ENCODE peak calls at places on chromosomes 5 and 9, in six cellular contexts. U, P, L, K, O and W are unnamed samples.

GRCh38 chr5:72515211-72515610 is 8.0 kb upstream of the ZNF366 start:
- DNase-seq in U (no peak), P (no peak), L (no peak), K (no peak), O (no peak), W (no peak)

GRCh38 chr9:126704157-126704941 is 90.6 kb downstream of the LMX1B start:
- DNase-seq in U (no peak), P (peak), L (peak), K (no peak), O (peak), W (no peak)

GRCh38 chr9:89667730-89668129 is 62.9 kb downstream of the GADD45G start:
- DNase-seq in U (peak), P (no peak), L (no peak), K (no peak), O (peak), W (peak)

GRCh38 chr5:130471-131175 is 38.7 kb downstream of the PLEKHG4B start:
- DNase-seq in U (no peak), P (no peak), L (no peak), K (no peak), O (no peak), W (no peak)

GRCh38 chr5:54861212-54861894 is 124.0 kb downstream of the ESM1 start:
- DNase-seq in U (no peak), P (no peak), L (no peak), K (no peak), O (no peak), W (no peak)

GRCh38 chr5:156532921-156533320 is 206.0 kb downstream of the SGCD start:
- DNase-seq in U (no peak), P (no peak), L (no peak), K (no peak), O (no peak), W (no peak)

GRCh38 chr5:150523472-150524350 is 15.8 kb downstream of the NDST1 start:
- DNase-seq in U (no peak), P (no peak), L (peak), K (no peak), O (no peak), W (peak)

GRCh38 chr9:112037281-112038016 is 137.6 kb downstream of the SUSD1 start:
- DNase-seq in U (no peak), P (no peak), L (no peak), K (no peak), O (no peak), W (peak)

GRCh38 chr5:150583541-150584225 is 56.8 kb upstream of the SYNPO start:
- DNase-seq in U (no peak), P (no peak), L (no peak), K (no peak), O (no peak), W (no peak)

GRCh38 chr5:98168862-98169261 is 604.6 kb upstream of the RGMB start:
- DNase-seq in U (no peak), P (no peak), L (no peak), K (no peak), O (no peak), W (no peak)

GRCh38 chr5:156758012-156758791 is 91.9 kb upstream of the PPP1R2B start:
- DNase-seq in U (no peak), P (no peak), L (no peak), K (no peak), O (no peak), W (no peak)

GRCh38 chr9:2157277-2158105 is 142.3 kb downstream of the SMARCA2 start:
- DNase-seq in U (peak), P (no peak), L (peak), K (no peak), O (peak), W (peak)

GRCh38 chr5:173094012-173094661 is 38.0 kb downstream of the CREBRF start:
- DNase-seq in U (no peak), P (no peak), L (peak), K (no peak), O (no peak), W (no peak)

GRCh38 chr5:142426676-142427364 is 102.0 kb upstream of the SPRY4 start:
- DNase-seq in U (no peak), P (no peak), L (peak), K (no peak), O (no peak), W (no peak)

GRCh38 chr9:107465467-107466451 is 23.8 kb downstream of the KLF4 start:
- DNase-seq in U (peak), P (peak), L (peak), K (peak), O (peak), W (peak)

GRCh38 chr5:54895816-54896341 is 89.5 kb downstream of the ESM1 start:
- DNase-seq in U (no peak), P (no peak), L (peak), K (peak), O (no peak), W (no peak)

GRCh38 chr5:352639-353598 is 31.4 kb downstream of the AHRR start:
- DNase-seq in U (no peak), P (no peak), L (no peak), K (no peak), O (no peak), W (no peak)